ENCODE peak calls at places on chromosomes 16 and 17, in ten cellular contexts. L is RCC 7860; T is NCI-H460; D is ELF-1; Y is NCI-H1694; I is activated naive CD4-positive, alpha-beta T cell treated with anti-CD3 and anti-CD28 coated beads for 36 hours; W is NCI-H2081; H is NCI-H748 treated with DMSO at 0.1 percent for 48 hours; C is left colon; K is vagina. B is an unnamed sample.

GRCh38 chr16:85228463-85228862 is 116.2 kb upstream of the CIBAR2 start:
- DNase-seq in I (no peak), Y (no peak), H (no peak), D (no peak), L (no peak), T (no peak), C (no peak), K (no peak), W (no peak), B (no peak)

GRCh38 chr17:66593116-66593515 is 241.8 kb upstream of the CACNG5 start:
- DNase-seq in W (no peak), L (no peak), C (no peak), H (no peak), T (no peak), Y (no peak), I (no peak), D (no peak), K (peak), B (no peak)

GRCh38 chr17:78828470-78829185 is 12.0 kb downstream of the USP36 start:
- DNase-seq in K (no peak), D (peak), C (no peak), I (peak), T (peak), Y (no peak), H (no peak), W (no peak), L (peak), B (no peak)

GRCh38 chr17:6455321-6455705 is 11.1 kb downstream of the PIMREG start:
- DNase-seq in K (no peak), T (no peak), W (no peak), H (no peak), L (no peak), D (peak), C (peak), Y (no peak), I (peak), B (peak)

GRCh38 chr17:44004077-44004760 is at the start of gene NAGS:
- DNase-seq in W (no peak), K (no peak), L (no peak), D (peak), C (peak), T (no peak), Y (no peak), I (no peak), H (no peak), B (no peak)

GRCh38 chr17:5181509-5182305 is 10.0 kb downstream of the ZNF594 start:
- DNase-seq in Y (no peak), D (no peak), L (no peak), I (no peak), T (no peak), K (no peak), H (no peak), C (no peak), W (no peak), B (no peak)

GRCh38 chr17:21689604-21690003 is 2.7 kb upstream of the KCNJ18 start:
- DNase-seq in T (no peak), W (no peak), Y (no peak), D (peak), I (no peak), C (no peak), L (peak), K (no peak), H (no peak), B (no peak)

GRCh38 chr16:17556276-17557052 is 85.7 kb upstream of the XYLT1 start:
- DNase-seq in L (peak), D (peak), Y (peak), I (peak), C (no peak), H (peak), W (no peak), T (peak), K (no peak), B (peak)